ENCODE peak calls at places on chromosomes 4 and X, in four cellular contexts. T is K562, H is nephron progenitor cell, K is IMR-90. J is an unnamed sample.

GRCh38 chr4:68917016-68917415 is 34.6 kb downstream of the UGT2A3 start:
- DNase-seq in T (no peak), H (no peak), K (no peak), J (no peak)

GRCh38 chrX:141669689-141670088 is 28.9 kb downstream of the SPANXD start:
- DNase-seq in T (no peak), H (no peak), K (no peak), J (no peak)

GRCh38 chrX:148536961-148537360 is 36.5 kb downstream of the AFF2 start:
- DNase-seq in T (no peak), H (no peak), K (no peak), J (no peak)

GRCh38 chr4:79213040-79213439 is 112.8 kb downstream of the NAA11 start:
- DNase-seq in T (no peak), H (no peak), K (no peak), J (no peak)

GRCh38 chrX:5869786-5870185 is 358.9 kb downstream of the NLGN4X start:
- DNase-seq in T (no peak), H (no peak), K (no peak), J (no peak)

GRCh38 chr4:184955636-184956035 is 62.7 kb upstream of the HELT start:
- DNase-seq in T (no peak), H (peak), K (no peak), J (no peak)

GRCh38 chrX:153511784-153512500 is 5.5 kb upstream of the ATP2B3 start:
- DNase-seq in T (no peak), H (no peak), K (no peak), J (no peak)

GRCh38 chrX:20221902-20222301 is 44.8 kb downstream of the RPS6KA3 start:
- DNase-seq in T (peak), H (no peak), K (peak), J (no peak)

GRCh38 chr4:5865896-5866599 is 26.8 kb downstream of the CRMP1 start:
- DNase-seq in T (no peak), H (no peak), K (no peak), J (peak)

GRCh38 chrX:71492086-71493065 is 40.5 kb upstream of the OGT start:
- DNase-seq in T (no peak), H (no peak), K (peak), J (peak)

GRCh38 chr4:159606835-159607234 is 504.0 kb downstream of the RAPGEF2 start:
- DNase-seq in T (no peak), H (no peak), K (no peak), J (no peak)

GRCh38 chr4:39642885-39643550 is 4.4 kb upstream of the SMIM14 start:
- DNase-seq in T (no peak), H (no peak), K (peak), J (no peak)

GRCh38 chr4:53128959-53129358 is 236.9 kb downstream of the SCFD2 start:
- DNase-seq in T (no peak), H (no peak), K (no peak), J (no peak)

GRCh38 chrX:155645180-155645579 is 32.4 kb upstream of the TMLHE start:
- DNase-seq in T (no peak), H (no peak), K (no peak), J (no peak)

GRCh38 chrX:152074163-152074562 is 64.2 kb downstream of the MAGEA10 start:
- DNase-seq in T (no peak), H (no peak), K (no peak), J (no peak)

GRCh38 chr4:33357121-33357520 is 2637.0 kb downstream of the PCDH7 start:
- DNase-seq in T (no peak), H (no peak), K (no peak), J (no peak)

GRCh38 chr4:53431052-53431451 is 53.6 kb downstream of the FIP1L1 start:
- DNase-seq in T (no peak), H (no peak), K (no peak), J (peak)

GRCh38 chr4:21469438-21470032 is 479.0 kb downstream of the KCNIP4 start:
- DNase-seq in T (no peak), H (no peak), K (no peak), J (no peak)

GRCh38 chr4:7414736-7415510 is 19.8 kb downstream of the PSAPL1 start:
- DNase-seq in T (no peak), H (no peak), K (no peak), J (no peak)

GRCh38 chrX:17725176-17725575 is 12.1 kb upstream of the SCML1 start:
- DNase-seq in T (no peak), H (no peak), K (no peak), J (no peak)

GRCh38 chr4:139735381-139736256 is 70.0 kb downstream of the MGST2 start:
- DNase-seq in T (no peak), H (peak), K (no peak), J (peak)

GRCh38 chr4:7112656-7113055 is 44.8 kb upstream of the GRPEL1 start:
- DNase-seq in T (no peak), H (no peak), K (no peak), J (no peak)

GRCh38 chr4:125322363-125322730 is 7.6 kb downstream of the FAT4 start:
- DNase-seq in T (no peak), H (no peak), K (peak), J (no peak)

GRCh38 chr4:13160906-13161305 is 323.2 kb downstream of the RAB28 start:
- DNase-seq in T (no peak), H (no peak), K (peak), J (no peak)

GRCh38 chr4:75633846-75634245 is 3.5 kb upstream of the CDKL2 start:
- DNase-seq in T (no peak), H (no peak), K (peak), J (no peak)

GRCh38 chr4:125728568-125728967 is 413.8 kb downstream of the FAT4 start:
- DNase-seq in T (no peak), H (no peak), K (peak), J (no peak)

GRCh38 chrX:39052751-39053150 is 251.5 kb downstream of the MID1IP1 start:
- DNase-seq in T (no peak), H (no peak), K (no peak), J (no peak)

GRCh38 chr4:114349543-114350175 is 248.9 kb upstream of the UGT8 start:
- DNase-seq in T (no peak), H (no peak), K (peak), J (no peak)

GRCh38 chrX:19889582-19890342 is 2.4 kb upstream of the SH3KBP1 start:
- DNase-seq in T (peak), H (no peak), K (peak), J (peak)

GRCh38 chr4:22030321-22030720 is 81.7 kb upstream of the KCNIP4 start:
- DNase-seq in T (no peak), H (no peak), K (no peak), J (no peak)

GRCh38 chr4:109432676-109433075 is 939 bp upstream of the SEC24B start:
- DNase-seq in T (no peak), H (no peak), K (peak), J (no peak)

GRCh38 chr4:23022032-23022431 is 329.3 kb downstream of the GBA3 start:
- DNase-seq in T (no peak), H (no peak), K (peak), J (no peak)

GRCh38 chrX:74408310-74408709 is 13.0 kb upstream of the SLC16A2 start:
- DNase-seq in T (no peak), H (no peak), K (no peak), J (no peak)

GRCh38 chrX:147626605-147627004 is 285.1 kb upstream of the FMR1 start:
- DNase-seq in T (no peak), H (no peak), K (no peak), J (no peak)

GRCh38 chr4:169268951-169269781 is 1.6 kb downstream of the SH3RF1 start:
- DNase-seq in T (no peak), H (no peak), K (peak), J (no peak)

GRCh38 chrX:8323356-8323755 is 141.3 kb upstream of the VCX3B start:
- DNase-seq in T (no peak), H (no peak), K (no peak), J (no peak)

GRCh38 chr4:76545161-76545884 is 110.3 kb downstream of the SHROOM3 start:
- DNase-seq in T (no peak), H (peak), K (peak), J (peak)

GRCh38 chr4:54073481-54073880 is 9.1 kb upstream of the CHIC2 start:
- DNase-seq in T (no peak), H (no peak), K (peak), J (no peak)

GRCh38 chrX:40871385-40872082 is 136.2 kb upstream of the MED14 start:
- DNase-seq in T (no peak), H (no peak), K (peak), J (peak)

GRCh38 chr4:74370912-74371311 is 6.0 kb downstream of the EREG start:
- DNase-seq in T (peak), H (peak), K (peak), J (peak)
- TF ChIP-seq CTCF in T (peak), H (peak), K (peak), J (peak)

DNA sequence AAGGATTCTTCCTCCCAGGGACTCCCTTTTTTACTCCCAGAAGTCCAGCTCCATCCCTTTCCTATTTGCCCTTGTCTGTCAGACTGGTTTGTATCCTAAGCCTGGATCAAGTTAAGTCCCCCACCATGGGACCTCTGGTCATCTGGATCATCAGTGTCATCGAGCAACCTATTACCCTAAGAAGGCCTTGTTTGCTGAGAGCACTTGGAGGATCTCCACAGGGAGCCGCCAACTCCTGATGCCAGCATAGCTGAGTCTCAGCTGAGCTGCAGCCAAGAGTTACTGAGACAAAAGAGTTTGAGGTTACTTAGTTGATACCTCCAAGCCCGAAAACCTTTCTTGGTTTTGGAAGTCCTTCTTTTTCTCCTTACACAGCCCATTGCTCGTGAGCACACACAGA is 10.1 kb upstream of the DAPP1 start:
- DNase-seq in T (no peak), H (no peak), K (no peak), J (no peak)
- TF ChIP-seq CTCF in T (no peak), H (no peak), K (no peak), J (no peak)

GRCh38 chr4:180057198-180057821 is 2185.9 kb upstream of the TENM3 start:
- DNase-seq in T (no peak), H (no peak), K (no peak), J (no peak)

GRCh38 chr4:180057891-180058643 is 2185.1 kb upstream of the TENM3 start:
- DNase-seq in T (no peak), H (peak), K (no peak), J (peak)

GRCh38 chr4:180059216-180059881 is 2183.9 kb upstream of the TENM3 start:
- DNase-seq in T (no peak), H (peak), K (no peak), J (no peak)

GRCh38 chr4:180058731-180059215 is 2184.4 kb upstream of the TENM3 start:
- DNase-seq in T (no peak), H (peak), K (peak), J (peak)

GRCh38 chr4:180060159-180060889 is 2182.9 kb upstream of the TENM3 start:
- DNase-seq in T (no peak), H (no peak), K (peak), J (no peak)
- TF ChIP-seq CTCF in T (no peak), H (no peak), K (peak), J (no peak)

DNA sequence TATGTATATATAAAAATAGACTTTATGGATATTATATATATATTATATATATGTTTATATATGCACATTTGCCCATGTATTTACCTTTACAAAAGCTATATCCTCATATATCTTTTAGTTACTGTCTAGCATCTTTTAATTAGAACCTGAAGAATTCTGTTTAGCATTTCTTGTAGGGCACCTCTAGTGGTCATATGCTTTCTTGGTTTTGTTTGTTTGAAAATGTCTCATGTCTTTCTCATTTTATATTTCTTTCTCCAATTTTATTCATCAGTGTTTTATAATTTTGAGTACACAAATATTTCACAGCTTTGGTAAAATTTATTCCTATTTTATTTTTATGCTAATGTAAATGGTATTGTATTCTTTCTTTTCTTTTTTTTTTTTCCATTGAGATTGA is 70.3 kb upstream of the SPIN4 start:
- DNase-seq in T (no peak), H (no peak), K (no peak), J (no peak)
- TF ChIP-seq CTCF in T (no peak), H (no peak), K (no peak), J (no peak)

GRCh38 chrX:135484636-135485289 is 35.7 kb upstream of the INTS6L start:
- DNase-seq in T (peak), H (no peak), K (peak), J (peak)
- TF ChIP-seq CTCF in T (peak), H (peak), K (peak), J (peak)

DNA sequence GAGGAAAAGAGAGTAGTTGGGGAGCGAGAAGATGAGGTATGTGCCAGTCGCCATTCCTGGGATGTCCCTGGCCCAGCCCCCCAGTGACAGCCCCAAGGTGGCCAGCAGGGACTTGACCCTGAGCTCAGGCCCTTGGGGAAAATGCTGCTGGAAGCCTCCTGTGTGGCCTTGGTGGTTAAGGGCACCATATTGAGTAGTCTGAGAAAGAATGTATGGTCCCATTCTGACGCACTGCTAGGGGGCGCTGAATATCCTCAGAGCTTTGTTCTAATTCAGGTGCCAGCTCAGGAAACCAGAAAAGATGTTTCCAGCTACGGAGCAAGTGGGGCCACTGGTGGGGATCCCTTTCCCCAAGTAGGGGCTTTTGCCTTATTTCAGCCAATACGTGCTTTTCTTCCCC is 14.0 kb upstream of the UBA6 start:
- DNase-seq in T (no peak), H (no peak), K (no peak), J (no peak)
- TF ChIP-seq CTCF in T (peak), H (no peak), K (no peak), J (no peak)

DNA sequence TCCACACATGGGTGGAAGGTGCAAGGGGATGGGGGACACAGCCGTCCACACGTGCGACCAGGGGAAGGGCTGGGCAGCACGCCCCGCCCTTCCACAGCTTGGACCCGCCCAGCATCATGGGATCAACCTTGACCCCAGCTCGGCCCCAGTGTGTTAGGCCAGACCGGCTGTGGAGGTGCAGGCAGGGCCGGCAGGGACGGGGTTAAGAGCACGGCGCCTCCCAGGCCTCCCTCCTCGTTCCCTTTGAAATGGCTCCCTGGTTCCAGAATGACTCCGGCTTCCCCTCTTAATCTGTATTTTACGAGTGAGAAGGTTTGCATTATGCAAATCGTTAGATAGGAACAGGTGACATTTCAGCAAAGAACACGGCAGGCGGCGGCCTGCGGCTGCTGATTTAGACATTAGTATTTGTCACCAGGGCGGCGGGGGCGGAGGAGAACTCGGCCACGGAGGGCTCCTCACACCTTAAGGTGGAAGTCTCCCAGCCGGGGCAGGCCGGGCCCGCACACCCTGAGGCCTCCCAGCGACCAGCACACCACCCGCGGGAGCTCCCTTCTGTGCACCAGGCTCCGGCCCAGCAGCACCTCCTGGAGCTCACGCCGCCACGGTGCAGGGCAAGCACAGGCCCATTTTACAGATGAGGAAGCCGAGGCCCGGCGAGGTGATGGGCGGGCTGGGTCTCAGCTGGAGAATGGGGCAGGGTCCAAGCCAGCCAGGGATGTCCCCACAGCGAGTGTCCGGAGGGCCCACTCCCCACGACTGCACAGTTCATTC is 116.1 kb downstream of the FAM53A start:
- DNase-seq in T (peak), H (peak), K (no peak), J (peak)
- TF ChIP-seq CTCF in T (peak), H (no peak), K (no peak), J (no peak)